ENCODE peak calls at places on chromosome 10, in eight cellular contexts. U, J, F, S, A, P, W and B are unnamed samples.

GRCh38 chr10:100656479-100656878 is 88.9 kb upstream of the PAX2 start:
- DNase-seq in J (peak), P (no peak), S (no peak), U (peak), W (peak), A (no peak), F (no peak), B (no peak)

GRCh38 chr10:45422207-45422606 is 48.2 kb downstream of the ALOX5 start:
- DNase-seq in J (no peak), F (no peak), S (no peak), A (no peak), P (no peak), U (no peak), W (no peak), B (no peak)

GRCh38 chr10:50625663-50626062 is 1.9 kb upstream of the SGMS1 start:
- DNase-seq in U (no peak), S (no peak), P (no peak), F (no peak), J (peak), W (peak), A (no peak), B (no peak)

GRCh38 chr10:84988011-84988410 is 659.6 kb downstream of the CCSER2 start:
- DNase-seq in U (no peak), W (no peak), P (no peak), A (no peak), F (no peak), S (no peak), J (no peak), B (no peak)

GRCh38 chr10:6748029-6748428 is 168.0 kb upstream of the PRKCQ start:
- DNase-seq in W (peak), S (no peak), J (no peak), P (no peak), U (no peak), F (no peak), A (no peak), B (no peak)

GRCh38 chr10:58385784-58386112 is 538 bp downstream of the TFAM start:
- DNase-seq in P (no peak), F (no peak), S (no peak), J (peak), W (peak), U (peak), A (no peak), B (no peak)

GRCh38 chr10:26931223-26931622 is 70.5 kb upstream of the ABI1 start:
- DNase-seq in S (no peak), W (no peak), F (no peak), U (peak), P (no peak), J (no peak), A (no peak), B (no peak)

GRCh38 chr10:74293686-74294365 is 142.8 kb downstream of the ADK start:
- DNase-seq in A (no peak), P (no peak), W (peak), F (no peak), S (no peak), J (no peak), U (no peak), B (no peak)

GRCh38 chr10:93392111-93392510 is 90.0 kb downstream of the MYOF start:
- DNase-seq in W (no peak), S (no peak), A (no peak), P (no peak), F (no peak), J (no peak), U (no peak), B (no peak)

GRCh38 chr10:130013263-130013937 is 49.3 kb upstream of the EBF3 start:
- DNase-seq in A (no peak), U (no peak), J (no peak), F (no peak), S (no peak), P (no peak), W (peak), B (no peak)

GRCh38 chr10:110618206-110618605 is 25.9 kb upstream of the RBM20 start:
- DNase-seq in F (no peak), S (no peak), U (no peak), P (no peak), W (no peak), J (no peak), A (no peak), B (no peak)

GRCh38 chr10:66637273-66638036 is 288.4 kb upstream of the LRRTM3 start:
- DNase-seq in U (no peak), F (no peak), P (no peak), A (no peak), W (peak), J (peak), S (no peak), B (no peak)

GRCh38 chr10:103982639-103983038 is 15.7 kb downstream of the SLK start:
- DNase-seq in F (no peak), A (no peak), S (no peak), P (peak), W (peak), U (no peak), J (peak), B (no peak)

GRCh38 chr10:22325272-22325947 is 4.5 kb downstream of the BMI1 start:
- DNase-seq in P (peak), J (peak), A (peak), W (peak), F (no peak), S (no peak), U (peak), B (peak)

GRCh38 chr10:16674147-16674703 is 143.0 kb downstream of the RSU1 start:
- DNase-seq in J (no peak), P (no peak), U (no peak), F (no peak), W (no peak), S (no peak), A (peak), B (no peak)

GRCh38 chr10:112332509-112333228 is 41.2 kb upstream of the ACSL5 start:
- DNase-seq in A (no peak), U (no peak), S (no peak), P (no peak), J (no peak), W (no peak), F (no peak), B (no peak)

GRCh38 chr10:59708816-59709471 is 706 bp downstream of the SLC16A9 start:
- DNase-seq in F (no peak), A (no peak), P (no peak), U (peak), J (peak), W (peak), S (no peak), B (no peak)

GRCh38 chr10:106395061-106395749 is 769.3 kb downstream of the SORCS1 start:
- DNase-seq in P (no peak), U (no peak), J (no peak), F (no peak), W (no peak), S (no peak), A (no peak), B (no peak)